ENCODE peak calls at places on chromosomes 4 and X, in four cellular contexts. P, U, J and N are unnamed samples.

GRCh38 chr4:17577660-17578481 is 873 bp downstream of the LAP3 start:
- DNase-seq in U (peak), P (no peak), J (peak), N (peak)

GRCh38 chrX:34879361-34879760 is 63.2 kb upstream of the FAM47B start:
- DNase-seq in U (no peak), P (no peak), J (no peak), N (no peak)

GRCh38 chrX:103531002-103531401 is 11.7 kb upstream of the RAB40A start:
- DNase-seq in U (no peak), P (no peak), J (no peak), N (no peak)

GRCh38 chr4:69322055-69322454 is 41.8 kb downstream of the UGT2B28 start:
- DNase-seq in U (no peak), P (no peak), J (no peak), N (no peak)

GRCh38 chr4:4338632-4339031 is 48.3 kb upstream of the NSG1 start:
- DNase-seq in J (no peak), U (no peak), P (no peak), N (no peak)

GRCh38 chrX:8721536-8721935 is 10.4 kb downstream of the ANOS1 start:
- DNase-seq in P (no peak), J (no peak), U (no peak), N (no peak)

GRCh38 chrX:25344191-25344936 is 328.6 kb upstream of the ARX start:
- DNase-seq in J (no peak), P (no peak), U (no peak), N (no peak)

GRCh38 chrX:39065051-39065871 is 264.0 kb downstream of the MID1IP1 start:
- DNase-seq in P (peak), J (no peak), U (no peak), N (no peak)

GRCh38 chr4:82381235-82381634 is 7.4 kb upstream of the HNRNPD start:
- DNase-seq in U (no peak), J (no peak), P (no peak), N (no peak)

GRCh38 chr4:13302876-13303275 is 181.3 kb downstream of the RAB28 start:
- DNase-seq in U (no peak), J (no peak), P (no peak), N (no peak)

GRCh38 chr4:87071401-87071800 is 136.6 kb downstream of the AFF1 start:
- DNase-seq in P (no peak), J (no peak), U (no peak), N (no peak)

GRCh38 chr4:84499065-84499982 is at the start of gene NKX6-1:
- DNase-seq in J (no peak), P (peak), U (peak), N (peak)

GRCh38 chr4:183099537-183100297 is 660 bp downstream of the WWC2 start:
- DNase-seq in J (peak), P (peak), U (peak), N (peak)

GRCh38 chr4:163161536-163162205 is 5.0 kb downstream of the NAF1 start:
- DNase-seq in J (no peak), P (no peak), U (no peak), N (no peak)

GRCh38 chrX:49838374-49838773 is 9.3 kb downstream of the PAGE4 start:
- DNase-seq in J (no peak), U (peak), P (peak), N (peak)

GRCh38 chrX:12702509-12703091 is 88.6 kb upstream of the PRPS2 start:
- DNase-seq in J (no peak), P (peak), U (peak), N (peak)

GRCh38 chr4:121375262-121375661 is 5.6 kb downstream of the QRFPR start:
- DNase-seq in U (no peak), J (no peak), P (no peak), N (no peak)

GRCh38 chrX:113192418-113192817 is 351.8 kb upstream of the AMOT start:
- DNase-seq in P (no peak), J (no peak), U (no peak), N (no peak)

GRCh38 chrX:150767475-150768131 is 74.4 kb downstream of the MTMR1 start:
- DNase-seq in P (no peak), U (no peak), J (no peak), N (no peak)

GRCh38 chrX:136608295-136608933 is 39.5 kb upstream of the CD40LG start:
- DNase-seq in J (peak), U (peak), P (no peak), N (no peak)

GRCh38 chrX:133273180-133273579 is 55.0 kb upstream of the TFDP3 start:
- DNase-seq in P (no peak), J (no peak), U (no peak), N (no peak)

GRCh38 chrX:47501226-47502071 is 18.4 kb upstream of the ZNF41 start:
- DNase-seq in P (no peak), J (no peak), U (no peak), N (no peak)

GRCh38 chr4:8917321-8917811 is 45.7 kb upstream of the HMX1 start:
- DNase-seq in P (no peak), J (peak), U (no peak), N (peak)

GRCh38 chrX:115579786-115580294 is 18.9 kb downstream of the PLS3 start:
- DNase-seq in U (no peak), P (no peak), J (no peak), N (no peak)

GRCh38 chr4:95638920-95639501 is 90.2 kb upstream of the UNC5C start:
- DNase-seq in U (no peak), J (no peak), P (no peak), N (no peak)

GRCh38 chr4:158801066-158801465 is 32.2 kb downstream of the FNIP2 start:
- DNase-seq in U (no peak), J (no peak), P (no peak), N (no peak)

GRCh38 chrX:56947695-56948094 is 47.6 kb downstream of the SPIN3 start:
- DNase-seq in U (no peak), P (no peak), J (no peak), N (no peak)

GRCh38 chrX:104833401-104833800 is 267.4 kb downstream of the IL1RAPL2 start:
- DNase-seq in U (no peak), P (no peak), J (peak), N (no peak)

GRCh38 chrX:97096385-97096784 is 212.7 kb downstream of the RPA4 start:
- DNase-seq in U (no peak), J (no peak), P (no peak), N (no peak)

GRCh38 chrX:34893741-34894140 is 48.9 kb upstream of the FAM47B start:
- DNase-seq in P (no peak), U (no peak), J (no peak), N (no peak)

GRCh38 chr4:186725422-186726149 is 1.9 kb upstream of the FAT1 start:
- DNase-seq in U (peak), J (peak), P (peak), N (peak)

GRCh38 chr4:151228196-151229119 is 48.5 kb upstream of the PRSS48 start:
- DNase-seq in U (no peak), J (no peak), P (no peak), N (no peak)

GRCh38 chr4:63580796-63581475 is 828.3 kb downstream of the TECRL start:
- DNase-seq in P (no peak), U (no peak), J (no peak), N (no peak)

GRCh38 chr4:148442830-148443549 is 776 bp upstream of the NR3C2 start:
- DNase-seq in U (no peak), J (peak), P (no peak), N (no peak)

GRCh38 chrX:114976321-114976720 is 41.1 kb downstream of the IL13RA2 start:
- DNase-seq in U (no peak), J (no peak), P (no peak), N (no peak)

GRCh38 chr4:119664168-119664907 is 35.7 kb upstream of the PDE5A start:
- DNase-seq in J (no peak), U (no peak), P (no peak), N (no peak)
- TF ChIP-seq CTCF in J (no peak), U (no peak), P (no peak), N (no peak)

DNA sequence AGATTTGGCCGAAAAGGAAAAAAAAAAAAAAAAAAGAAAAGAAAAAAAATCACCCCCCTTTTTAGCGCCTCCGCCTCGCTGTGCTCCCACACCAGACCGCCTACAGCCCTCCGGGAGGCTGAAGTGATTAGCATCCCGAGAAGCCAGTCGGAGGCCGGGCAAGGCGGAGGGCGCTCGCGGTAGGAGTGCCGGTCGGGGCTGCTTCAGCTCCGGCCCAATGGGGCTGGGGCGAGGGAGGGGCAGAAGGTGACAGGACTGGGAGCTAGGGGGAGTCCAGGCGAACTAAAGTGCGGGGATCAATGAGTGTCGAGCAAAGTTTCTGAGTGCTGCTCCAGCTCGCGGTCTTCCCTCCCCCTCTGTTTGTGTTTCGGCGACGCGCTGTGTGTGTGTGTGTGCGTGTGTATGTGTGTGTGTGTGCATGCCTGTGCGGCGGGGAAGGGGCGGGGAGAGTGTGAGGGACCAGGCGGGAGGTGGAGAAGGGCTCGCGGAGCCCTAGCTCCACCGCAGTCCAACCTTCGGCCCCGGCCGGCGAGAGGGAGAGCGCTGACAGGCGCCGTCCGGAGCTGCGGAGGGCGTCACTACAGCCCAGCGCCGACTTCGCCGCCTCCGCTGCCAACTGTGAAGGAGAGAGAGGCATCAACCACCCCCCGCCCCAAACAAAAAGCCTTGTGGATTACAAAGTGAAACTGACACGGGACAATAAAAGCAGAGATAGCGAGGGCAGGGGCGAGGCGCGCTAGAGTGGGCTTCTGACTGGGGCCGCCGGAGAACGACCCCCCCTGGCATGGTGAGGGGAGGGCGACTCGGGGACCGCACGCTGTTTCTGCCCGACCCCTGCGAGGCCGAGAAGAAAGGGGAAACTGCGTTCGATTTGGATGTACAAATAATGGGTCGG is at the start of gene FAT4:
- DNase-seq in P (peak), J (peak), U (peak), N (peak)
- TF ChIP-seq CTCF in P (no peak), J (no peak), U (no peak), N (no peak)

GRCh38 chr4:173535932-173536331 is 5.9 kb upstream of the HAND2 start:
- DNase-seq in P (no peak), U (no peak), J (no peak), N (no peak)

GRCh38 chr4:173535165-173535737 is 5.2 kb upstream of the HAND2 start:
- DNase-seq in P (no peak), J (no peak), U (no peak), N (no peak)

GRCh38 chr4:173537628-173538147 is 7.7 kb upstream of the HAND2 start:
- DNase-seq in J (no peak), P (no peak), U (no peak), N (no peak)

GRCh38 chr4:173538148-173538902 is 8.3 kb upstream of the HAND2 start:
- DNase-seq in P (no peak), U (peak), J (no peak), N (no peak)

GRCh38 chr4:173536808-173537429 is 6.9 kb upstream of the HAND2 start:
- DNase-seq in U (peak), J (no peak), P (peak), N (no peak)
- TF ChIP-seq CTCF in U (peak), J (no peak), P (peak), N (no peak)

GRCh38 chr4:103032575-103032974 is 13.1 kb upstream of the SLC9B1 start:
- DNase-seq in P (no peak), U (peak), J (no peak), N (peak)
- TF ChIP-seq CTCF in P (peak), U (peak), J (no peak), N (peak)

GRCh38 chr4:178395798-178396197 is 953.6 kb upstream of the AGA start:
- DNase-seq in P (no peak), J (no peak), U (no peak), N (peak)
- TF ChIP-seq CTCF in P (peak), J (no peak), U (no peak), N (peak)

DNA sequence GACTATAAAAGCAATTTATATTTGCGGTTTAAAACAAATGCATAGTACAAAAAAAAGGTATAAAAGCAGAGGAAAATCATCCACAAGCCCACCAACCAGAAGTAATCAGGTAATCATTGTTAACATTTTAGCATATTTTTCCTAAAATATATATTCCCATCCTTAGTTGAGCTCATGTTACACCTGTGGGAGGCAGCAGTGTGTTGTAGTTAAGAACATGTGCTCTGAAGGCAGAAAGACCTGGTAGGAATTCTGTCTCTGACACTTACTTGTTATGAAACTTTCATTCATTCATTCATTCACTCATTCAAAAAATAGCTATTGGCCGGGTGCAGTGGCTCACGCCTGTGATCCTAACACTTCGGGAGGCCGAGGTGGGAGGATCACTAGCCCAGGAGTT is 15.4 kb upstream of the CDKL5 start:
- DNase-seq in U (no peak), J (no peak), P (no peak), N (peak)
- TF ChIP-seq CTCF in U (no peak), J (no peak), P (peak), N (peak)

GRCh38 chrX:106748377-106748776 is 21.9 kb downstream of the RNF128 start:
- DNase-seq in U (no peak), J (no peak), P (no peak), N (no peak)

GRCh38 chrX:106751407-106751806 is 24.9 kb downstream of the RNF128 start:
- DNase-seq in P (no peak), U (no peak), J (no peak), N (no peak)

GRCh38 chrX:106752101-106752678 is 25.7 kb downstream of the RNF128 start:
- DNase-seq in J (no peak), P (no peak), U (peak), N (peak)
- TF ChIP-seq CTCF in J (no peak), P (peak), U (no peak), N (no peak)

GRCh38 chr4:134756456-134756855 is 554.9 kb upstream of the PABPC4L start:
- DNase-seq in J (no peak), U (no peak), P (no peak), N (no peak)

DNA sequence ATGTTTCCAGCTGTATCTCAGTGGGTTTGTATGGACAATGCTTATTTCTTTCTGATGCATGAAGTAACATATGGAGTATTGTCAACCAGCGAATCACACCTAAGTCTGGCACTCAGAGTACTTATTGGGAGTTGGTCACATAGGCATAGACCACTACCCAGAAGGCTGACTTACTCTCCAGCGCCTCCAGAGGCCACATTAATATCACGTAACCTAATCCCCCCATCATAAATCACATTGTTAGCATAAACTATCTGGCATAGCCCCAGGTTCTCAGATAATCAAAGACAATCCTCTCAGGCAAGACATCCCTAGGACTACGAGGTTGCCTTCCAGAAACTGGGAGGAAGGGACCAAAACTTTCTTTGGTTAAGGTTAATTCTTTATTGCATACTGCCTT is 560.5 kb upstream of the PABPC4L start:
- DNase-seq in J (no peak), P (no peak), U (no peak), N (no peak)
- TF ChIP-seq CTCF in J (no peak), P (peak), U (no peak), N (peak)